ENCODE peak calls at places on chromosomes 1 and 21, in five cellular contexts. U is H1, M is neuronal stem cell, T is IMR-90, Q is trophoblast cell. O is an unnamed sample. For H3K9me3 and H3K36me3, the result is how much of the 10 kb centered on the place peaks cover.

GRCh38 chr1:9101510-9102146 is 27.3 kb downstream of the GPR157 start:
- DNase-seq in U (peak), M (peak), T (peak), Q (peak), O (peak)

GRCh38 chr1:167220537-167221125 is at the start of gene POU2F1:
- DNase-seq in U (peak), M (peak), T (peak), Q (peak), O (peak)

GRCh38 chr1:84481317-84481716 is 2.3 kb downstream of the RPF1 start:
- DNase-seq in U (no peak), M (no peak), T (no peak), Q (no peak), O (no peak)

GRCh38 chr1:53590104-53590503 is 130.9 kb downstream of the DMRTB1 start:
- DNase-seq in U (no peak), M (no peak), T (no peak), Q (no peak), O (no peak)

GRCh38 chr1:246591958-246592357 is 25.7 kb downstream of the CNST start:
- DNase-seq in U (no peak), M (no peak), T (no peak), Q (no peak), O (no peak)

GRCh38 chr1:54764922-54765561 is 719 bp upstream of the PARS2 start:
- DNase-seq in U (no peak), M (no peak), T (no peak), Q (no peak), O (no peak)

GRCh38 chr21:30988706-30989105 is 49.6 kb downstream of the KRTAP19-8 start:
- DNase-seq in U (no peak), M (no peak), T (no peak), Q (no peak), O (no peak)

GRCh38 chr1:155086182-155086741 is 7.6 kb downstream of the EFNA3 start:
- DNase-seq in U (no peak), M (peak), T (no peak), Q (peak), O (peak)

GRCh38 chr21:32753818-32754610 is 17.5 kb downstream of the PAXBP1 start:
- DNase-seq in U (no peak), M (no peak), T (no peak), Q (no peak), O (no peak)

GRCh38 chr21:38048241-38048640 is 132.0 kb upstream of the KCNJ6 start:
- DNase-seq in U (no peak), M (no peak), T (no peak), Q (no peak), O (no peak)

GRCh38 chr1:182507685-182508084 is 57.7 kb downstream of the RGSL1 start:
- DNase-seq in U (no peak), M (no peak), T (no peak), Q (no peak), O (no peak)

GRCh38 chr1:30892251-30892650 is 16.3 kb downstream of the SDC3 start:
- DNase-seq in U (no peak), M (no peak), T (no peak), Q (no peak), O (no peak)

GRCh38 chr1:183138301-183138700 is 47.8 kb upstream of the LAMC2 start:
- DNase-seq in U (no peak), M (no peak), T (no peak), Q (no peak), O (no peak)

GRCh38 chr1:211632808-211633522 is 42.5 kb downstream of the NEK2 start:
- DNase-seq in U (no peak), M (no peak), T (peak), Q (no peak), O (peak)

GRCh38 chr1:32988665-32989064 is 24.1 kb upstream of the RNF19B start:
- DNase-seq in U (no peak), M (no peak), T (peak), Q (no peak), O (peak)

GRCh38 chr21:34243562-34243961 is 120.2 kb upstream of the KCNE2 start:
- DNase-seq in U (no peak), M (no peak), T (peak), Q (peak), O (peak)

GRCh38 chr1:166638137-166638536 is 201.1 kb upstream of the POGK start:
- DNase-seq in U (no peak), M (no peak), T (no peak), Q (no peak), O (no peak)

GRCh38 chr21:43369124-43369523 is 57.8 kb downstream of the SIK1 start:
- DNase-seq in U (no peak), M (no peak), T (peak), Q (peak), O (peak)

GRCh38 chr1:229153955-229154548 is 116.9 kb upstream of the RAB4A start:
- DNase-seq in U (no peak), M (no peak), T (no peak), Q (no peak), O (no peak)

GRCh38 chr1:116325922-116326321 is 47.1 kb upstream of the ATP1A1 start:
- DNase-seq in U (no peak), M (no peak), T (no peak), Q (no peak), O (no peak)

GRCh38 chr1:235056937-235057336 is 71.7 kb downstream of the TOMM20 start:
- DNase-seq in U (no peak), M (no peak), T (no peak), Q (peak), O (no peak)

GRCh38 chr1:117534995-117535467 is 70.8 kb upstream of the TENT5C start:
- DNase-seq in U (peak), M (peak), T (peak), Q (peak), O (peak)

GRCh38 chr1:2946291-2946690 is 75.0 kb upstream of the ACTRT2 start:
- DNase-seq in U (no peak), M (no peak), T (no peak), Q (no peak), O (no peak)

GRCh38 chr1:26220199-26220912 is 13.6 kb upstream of the CEP85 start:
- DNase-seq in U (no peak), M (no peak), T (no peak), Q (no peak), O (no peak)

GRCh38 chr1:22641247-22641646 is 2.2 kb upstream of the C1QC start:
- DNase-seq in U (no peak), M (no peak), T (no peak), Q (no peak), O (no peak)

GRCh38 chr1:229972600-229973296 is 94.3 kb upstream of the GALNT2 start:
- DNase-seq in U (peak), M (no peak), T (no peak), Q (no peak), O (no peak)

GRCh38 chr1:147600119-147601111 is 59.1 kb downstream of the BCL9 start:
- DNase-seq in U (no peak), M (no peak), T (peak), Q (peak), O (peak)

GRCh38 chr1:223670458-223671159 is 5.1 kb upstream of the CAPN8 start:
- DNase-seq in U (peak), M (peak), T (peak), Q (peak), O (peak)

GRCh38 chr1:7454052-7454815 is 316.9 kb upstream of the VAMP3 start:
- DNase-seq in U (no peak), M (no peak), T (peak), Q (no peak), O (peak)

GRCh38 chr1:6476483-6476882 is 10.5 kb upstream of the TNFRSF25 start:
- DNase-seq in U (no peak), M (no peak), T (no peak), Q (no peak), O (no peak)

GRCh38 chr1:111221633-111222286 is 5.8 kb upstream of the CHI3L2 start:
- DNase-seq in U (no peak), M (no peak), T (peak), Q (no peak), O (no peak)

GRCh38 chr1:45913183-45913924 is 109.9 kb downstream of the MAST2 start:
- DNase-seq in U (no peak), M (no peak), T (peak), Q (no peak), O (peak)

GRCh38 chr1:91559046-91559750 is 58.5 kb downstream of the CDC7 start:
- DNase-seq in U (no peak), M (no peak), T (no peak), Q (peak), O (no peak)
- H3K14ac ChIP-seq in U (no peak), M (no peak), T (no peak), Q (no peak), O (no peak)

GRCh38 chr21:44576025-44576420 is 2.5 kb downstream of the KRTAP10-4 start:
- DNase-seq in U (no peak), M (no peak), T (no peak), Q (no peak), O (no peak)

GRCh38 chr21:44572959-44573583 is 458 bp upstream of the KRTAP10-4 start:
- DNase-seq in U (no peak), M (no peak), T (peak), Q (no peak), O (peak)

GRCh38 chr21:44574457-44575306 is 1.2 kb downstream of the KRTAP10-4 start:
- DNase-seq in U (no peak), M (no peak), T (no peak), Q (no peak), O (no peak)

GRCh38 chr21:44578371-44579055 is 1.9 kb downstream of the KRTAP10-5 start:
- DNase-seq in U (no peak), M (no peak), T (no peak), Q (no peak), O (no peak)

GRCh38 chr21:44575307-44576024 is 1.9 kb downstream of the KRTAP10-4 start:
- DNase-seq in U (no peak), M (no peak), T (no peak), Q (no peak), O (no peak)
- H3K9me3 ChIP-seq in U (under half), M (under half), T (under half), Q (under half), O (under half)

DNA sequence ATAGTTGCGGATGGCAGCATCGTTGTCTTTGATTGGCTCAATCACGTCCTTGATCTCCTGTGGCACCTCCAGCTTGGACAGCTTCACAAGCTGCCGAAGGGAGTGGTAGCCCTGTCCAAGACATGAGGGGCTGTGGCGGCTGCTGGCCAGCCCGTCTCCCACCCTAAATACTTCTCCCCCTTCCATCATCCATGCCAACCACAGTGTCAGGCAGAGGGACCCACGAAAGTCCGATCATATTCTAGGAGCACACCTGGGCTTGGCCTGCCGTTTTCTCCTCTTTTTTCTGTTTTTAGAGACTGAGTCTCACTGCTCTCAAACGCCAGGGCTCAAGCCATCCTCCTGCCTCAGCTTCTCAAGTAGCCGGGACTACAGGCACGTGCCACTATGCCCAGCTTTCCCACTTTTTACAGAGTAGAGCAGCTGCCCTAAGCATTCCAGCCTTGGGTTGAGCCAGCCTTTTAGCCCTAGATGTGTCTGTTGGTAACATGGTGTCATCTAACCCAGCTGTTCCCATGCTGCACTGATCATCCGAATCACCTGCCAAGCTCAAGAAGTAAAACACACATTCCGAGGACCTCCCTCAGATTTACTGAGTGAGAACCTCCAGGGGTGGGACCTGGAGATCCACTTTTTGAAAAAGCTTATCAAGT is 10.4 kb downstream of the MTHFR start:
- DNase-seq in U (no peak), M (no peak), T (no peak), Q (no peak), O (no peak)
- H3K36me3 ChIP-seq in U (under half), M (half or more), T (half or more), Q (under half), O (half or more)

GRCh38 chr1:190615818-190616217 is 138.2 kb upstream of the BRINP3 start:
- DNase-seq in U (peak), M (no peak), T (no peak), Q (no peak), O (no peak)

GRCh38 chr1:190619724-190620123 is 142.1 kb upstream of the BRINP3 start:
- DNase-seq in U (no peak), M (no peak), T (peak), Q (no peak), O (no peak)
- H3K14ac ChIP-seq in U (no peak), M (no peak), T (no peak), Q (no peak), O (no peak)

DNA sequence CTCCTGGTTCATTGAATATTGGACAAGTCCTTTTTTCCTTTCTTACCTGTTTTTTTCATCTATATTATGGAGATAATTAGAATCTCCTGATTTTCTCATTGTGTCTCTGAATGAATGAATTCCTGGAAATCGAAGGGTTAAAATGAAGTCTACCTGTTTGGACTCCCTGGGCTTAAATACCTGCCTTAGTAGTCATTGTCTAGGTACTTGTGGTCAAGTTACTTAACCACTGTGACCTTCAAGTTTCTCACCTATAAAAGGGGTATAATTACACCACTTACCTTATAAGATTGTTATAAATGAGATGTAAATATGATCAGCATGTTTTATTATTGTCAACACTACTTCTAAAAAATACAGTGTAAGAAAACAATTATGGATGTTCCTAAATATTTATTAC is 9.0 kb upstream of the TBX19 start:
- DNase-seq in U (no peak), M (no peak), T (no peak), Q (peak), O (no peak)
- H3K9me3 ChIP-seq in U (under half), M (under half), T (under half), Q (under half), O (under half)

GRCh38 chr1:11069233-11069950 is 9.6 kb upstream of the SRM start:
- DNase-seq in U (no peak), M (no peak), T (no peak), Q (no peak), O (no peak)

GRCh38 chr1:11071463-11072215 is 11.8 kb upstream of the SRM start:
- DNase-seq in U (no peak), M (no peak), T (no peak), Q (no peak), O (no peak)

GRCh38 chr1:11068556-11069232 is 8.9 kb upstream of the SRM start:
- DNase-seq in U (no peak), M (no peak), T (no peak), Q (no peak), O (no peak)

GRCh38 chr1:11070876-11071275 is 11.1 kb upstream of the SRM start:
- DNase-seq in U (no peak), M (no peak), T (no peak), Q (no peak), O (no peak)

DNA sequence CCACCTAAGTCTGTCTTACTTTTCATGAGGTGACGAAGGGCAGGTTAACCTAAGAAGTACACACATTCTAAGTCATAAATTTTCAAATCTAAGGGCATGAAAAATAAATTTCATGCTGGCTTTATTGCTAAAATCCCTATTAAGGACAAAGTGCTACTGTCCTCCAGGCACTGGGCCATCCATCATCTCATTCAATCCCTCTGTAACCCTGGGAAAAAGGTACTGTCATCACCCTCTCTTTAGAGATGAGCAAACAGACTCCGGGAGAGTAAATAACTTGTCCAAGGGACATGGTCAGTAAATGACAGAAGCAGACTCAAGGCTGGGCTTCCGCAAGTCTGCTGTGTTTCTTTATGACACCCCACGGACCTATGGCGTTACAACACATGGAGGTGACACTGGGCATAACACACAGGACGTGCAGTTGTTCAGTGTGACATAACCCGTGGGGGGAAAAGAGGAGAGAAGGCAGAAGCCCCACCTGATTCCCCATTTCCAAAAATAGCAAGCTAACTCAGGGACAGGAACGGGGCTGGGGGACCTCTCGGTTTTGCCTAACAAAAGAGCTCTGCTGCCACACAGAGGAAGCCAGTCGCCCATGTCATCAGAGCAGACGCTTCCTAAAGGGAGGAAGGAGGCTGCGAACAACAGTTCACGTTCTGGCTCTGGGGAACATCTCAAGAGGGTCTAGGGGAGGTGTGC is 12.5 kb upstream of the SRM start:
- DNase-seq in U (no peak), M (no peak), T (no peak), Q (no peak), O (no peak)
- H3K36me3 ChIP-seq in U (half or more), M (half or more), T (half or more), Q (half or more), O (half or more)

O was measured in mesenchymal stem cell.